ENCODE peak calls at places on chromosomes 12 and 14, in six cellular contexts. B is HepG2, Z is GM12891, I is K562, D is H1, V is GM12878. E is an unnamed sample.

GRCh38 chr12:128463881-128464280 is 196.9 kb downstream of the TMEM132C start:
- DNase-seq in B (no peak), Z (no peak), I (no peak), D (no peak), V (no peak), E (no peak)

GRCh38 chr14:33686218-33686617 is 264.7 kb downstream of the EGLN3 start:
- DNase-seq in B (no peak), Z (no peak), I (no peak), D (no peak), V (no peak), E (no peak)

GRCh38 chr14:52266782-52267181 is 716 bp upstream of the PTGDR start:
- DNase-seq in B (no peak), Z (no peak), I (no peak), D (no peak), V (no peak), E (no peak)

GRCh38 chr12:2064078-2064507 is 11.3 kb downstream of the CACNA1C start:
- DNase-seq in B (no peak), Z (peak; percentile 35), I (no peak), D (no peak), V (peak; percentile 28), E (peak; percentile 36)

GRCh38 chr12:116924558-116925453 is 14.1 kb downstream of the FBXW8 start:
- DNase-seq in B (peak; percentile 51), Z (no peak), I (peak; percentile 42), D (no peak), V (peak; percentile 58), E (peak; percentile 21)

GRCh38 chr14:68297871-68298468 is 478.4 kb downstream of the RAD51B start:
- DNase-seq in B (peak; percentile 49), Z (no peak), I (no peak), D (peak; percentile 52), V (no peak), E (no peak)

GRCh38 chr14:98347686-98348085 is 924.3 kb downstream of the BCL11B start:
- DNase-seq in B (no peak), Z (no peak), I (no peak), D (no peak), V (no peak), E (no peak)

GRCh38 chr12:9707864-9708808 is 24.8 kb downstream of the CLECL1 start:
- DNase-seq in B (peak; percentile 31), Z (no peak), I (peak; percentile 67), D (peak; percentile 63), V (no peak), E (no peak)

GRCh38 chr12:76470028-76470939 is 89.3 kb downstream of the OSBPL8 start:
- DNase-seq in B (no peak), Z (no peak), I (peak; percentile 71), D (no peak), V (peak; percentile 25), E (no peak)

GRCh38 chr12:118548887-118549286 is 172.5 kb downstream of the SUDS3 start:
- DNase-seq in B (no peak), Z (no peak), I (no peak), D (no peak), V (no peak), E (no peak)

GRCh38 chr12:12903642-12904609 is 12.6 kb downstream of the GPRC5A start:
- DNase-seq in B (peak; percentile 58), Z (no peak), I (no peak), D (no peak), V (no peak), E (no peak)

GRCh38 chr12:13094349-13094748 is 9.1 kb downstream of the GSG1 start:
- DNase-seq in B (no peak), Z (peak; percentile 25), I (no peak), D (no peak), V (no peak), E (peak; percentile 26)

GRCh38 chr12:124392271-124392990 is 97.5 kb downstream of the RFLNA start:
- DNase-seq in B (no peak), Z (peak; percentile 76), I (no peak), D (peak; percentile 71), V (no peak), E (no peak)

GRCh38 chr12:106123551-106123991 is 15.2 kb downstream of the NUAK1 start:
- DNase-seq in B (no peak), Z (no peak), I (no peak), D (no peak), V (no peak), E (no peak)

GRCh38 chr14:90693413-90693812 is 122.8 kb downstream of the TTC7B start:
- DNase-seq in B (no peak), Z (no peak), I (no peak), D (no peak), V (no peak), E (no peak)

GRCh38 chr12:6355491-6356373 is 13.9 kb upstream of the TNFRSF1A start:
- DNase-seq in B (no peak), Z (no peak), I (no peak), D (peak; percentile 74), V (no peak), E (no peak)

GRCh38 chr12:88471641-88472040 is 108.6 kb downstream of the KITLG start:
- DNase-seq in B (no peak), Z (no peak), I (no peak), D (no peak), V (no peak), E (no peak)

GRCh38 chr12:4148418-4149056 is 125.0 kb upstream of the CCND2 start:
- DNase-seq in B (no peak), Z (no peak), I (no peak), D (no peak), V (peak; percentile 93), E (no peak)

GRCh38 chr12:52352951-52353350 is 14.3 kb downstream of the KRT85 start:
- DNase-seq in B (no peak), Z (no peak), I (no peak), D (no peak), V (no peak), E (no peak)

GRCh38 chr14:37406095-37406494 is 189.0 kb downstream of the FOXA1 start:
- DNase-seq in B (no peak), Z (no peak), I (no peak), D (no peak), V (no peak), E (no peak)

GRCh38 chr14:66403183-66403582 is 83.0 kb upstream of the CCDC196 start:
- DNase-seq in B (peak; percentile 40), Z (no peak), I (peak; percentile 0), D (no peak), V (no peak), E (no peak)

GRCh38 chr14:24232121-24232644 is at the start of gene NEDD8:
- DNase-seq in B (peak; percentile 99), Z (peak; percentile 71), I (peak; percentile 83), D (peak; percentile 91), V (peak; percentile 69), E (peak; percentile 84)
- TF ChIP-seq POLR2A in B (peak; percentile 63), Z (peak; percentile 18), I (peak; percentile 70), D (peak; percentile 41), V (peak; percentile 72), E (peak; percentile 68)

GRCh38 chr14:20458031-20458789 is 3.0 kb downstream of the PIP4P1 start:
- DNase-seq in B (no peak), Z (no peak), I (peak; percentile 14), D (no peak), V (no peak), E (no peak)

GRCh38 chr14:20456971-20457370 is 1.9 kb downstream of the APEX1 start:
- DNase-seq in B (no peak), Z (no peak), I (no peak), D (no peak), V (no peak), E (no peak)

GRCh38 chr14:20461230-20462141 is at the start of gene PIP4P1:
- DNase-seq in B (peak; percentile 100), Z (peak; percentile 73), I (peak; percentile 97), D (peak; percentile 94), V (peak; percentile 100), E (peak; percentile 78)

GRCh38 chr14:20455355-20456300 is 602 bp downstream of the APEX1 start:
- DNase-seq in B (no peak), Z (no peak), I (peak; percentile 89), D (no peak), V (no peak), E (no peak)

DNA sequence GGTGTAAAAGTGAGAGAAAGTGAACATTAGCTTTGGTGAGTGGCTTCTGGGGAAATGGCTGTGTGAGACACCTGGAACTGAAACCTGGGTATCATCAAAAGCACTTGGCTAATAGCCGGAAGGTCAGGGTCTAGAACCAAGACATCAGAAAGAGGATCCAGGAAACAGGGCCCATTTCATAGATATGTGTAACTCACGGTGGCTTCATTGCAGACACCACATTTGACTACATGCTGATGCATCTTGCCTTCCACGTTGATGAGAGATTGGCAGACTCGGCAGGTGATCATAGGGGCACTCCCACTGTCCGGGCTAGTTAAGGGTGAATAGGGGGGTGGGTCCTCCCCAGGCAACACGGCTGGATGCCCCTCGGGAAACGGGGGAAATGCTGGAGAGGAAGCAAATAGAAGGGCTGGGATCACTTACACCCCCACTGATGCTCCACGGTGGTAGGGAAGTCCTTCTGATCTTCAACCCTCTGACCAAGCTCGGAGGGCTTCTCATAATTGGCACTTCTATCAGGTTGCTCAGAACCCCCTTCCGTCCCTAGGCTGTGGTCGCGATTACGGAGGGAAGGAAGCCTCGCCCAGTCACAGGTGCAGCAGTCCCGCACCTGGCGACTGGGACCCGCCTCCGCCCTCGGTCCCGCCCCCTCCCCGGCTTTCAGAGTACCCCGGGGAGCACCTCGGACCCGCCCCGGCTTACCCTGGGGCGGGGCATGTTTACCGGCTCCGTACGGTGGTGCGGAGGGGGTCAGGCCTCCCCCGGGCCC is 590 bp downstream of the PIP4P1 start:
- DNase-seq in B (no peak), Z (no peak), I (peak; percentile 29), D (peak; percentile 75), V (peak; percentile 27), E (no peak)
- TF ChIP-seq POLR2AphosphoS5 in B (no peak), Z (no peak), I (no peak), D (no peak), V (no peak), E (no peak)

GRCh38 chr12:32988982-32989381 is 92.4 kb upstream of the PKP2 start:
- DNase-seq in B (no peak), Z (no peak), I (no peak), D (no peak), V (no peak), E (no peak)
- TF ChIP-seq TAF1 in B (no peak), Z (no peak), I (no peak), D (no peak), V (no peak), E (no peak)

DNA sequence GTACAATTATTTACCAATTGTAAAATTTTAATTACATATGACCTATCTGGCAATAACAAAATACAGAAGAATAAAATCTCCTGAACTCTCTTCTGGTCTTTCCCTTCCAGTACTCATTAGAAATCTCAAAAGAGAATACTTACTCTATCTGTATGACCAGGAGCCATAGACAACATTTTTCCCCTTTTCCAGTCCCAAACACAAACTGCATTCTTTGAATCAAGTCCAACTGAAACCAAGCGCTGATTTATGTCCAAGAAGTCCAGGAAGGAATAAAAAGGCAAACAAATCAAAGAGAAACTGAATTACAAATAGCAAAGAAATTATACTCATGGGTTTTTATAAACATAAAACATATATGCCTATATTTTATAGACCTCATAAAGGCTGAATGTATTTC is 46.7 kb downstream of the EML5 start:
- DNase-seq in B (no peak), Z (no peak), I (no peak), D (no peak), V (no peak), E (no peak)
- TF ChIP-seq POLR2A in B (no peak), Z (no peak), I (no peak), D (no peak), V (no peak), E (no peak)

E was measured in GM12892.